ENCODE peak calls at places on chromosomes 3 and 15, in ten cellular contexts. Q, R, C, X, F, Z, J, G, O and B are unnamed samples.

GRCh38 chr3:4656059-4656458 is 162.9 kb downstream of the ITPR1 start:
- DNase-seq in Q (peak; percentile 83), R (peak; percentile 72), C (peak; percentile 75), X (peak; percentile 45), F (peak; percentile 2), Z (peak; percentile 54), J (peak; percentile 67), G (peak; percentile 64), O (peak; percentile 71), B (peak; percentile 30)

GRCh38 chr3:18111702-18112311 is 313.3 kb downstream of the SATB1 start:
- DNase-seq in Q (no peak), R (no peak), C (no peak), X (peak; percentile 21), F (peak; percentile 21), Z (no peak), J (no peak), G (no peak), O (no peak), B (peak; percentile 23)

GRCh38 chr15:101054116-101054515 is 135.0 kb downstream of the LRRK1 start:
- DNase-seq in Q (peak; percentile 0), R (no peak), C (peak; percentile 8), X (no peak), F (no peak), Z (no peak), J (no peak), G (no peak), O (no peak), B (no peak)

GRCh38 chr15:94691169-94691568 is 459.8 kb downstream of the MCTP2 start:
- DNase-seq in Q (no peak), R (no peak), C (no peak), X (no peak), F (no peak), Z (no peak), J (no peak), G (no peak), O (no peak), B (no peak)

GRCh38 chr15:44716983-44717602 is 5.8 kb downstream of the B2M start:
- DNase-seq in Q (no peak), R (no peak), C (no peak), X (no peak), F (no peak), Z (no peak), J (no peak), G (no peak), O (no peak), B (no peak)

GRCh38 chr15:27660676-27661075 is 438.4 kb downstream of the OCA2 start:
- DNase-seq in Q (no peak), R (no peak), C (no peak), X (no peak), F (no peak), Z (no peak), J (no peak), G (no peak), O (no peak), B (no peak)

GRCh38 chr3:197001106-197001971 is 28.3 kb downstream of the MELTF start:
- DNase-seq in Q (no peak), R (no peak), C (peak; percentile 37), X (peak; percentile 10), F (peak; percentile 16), Z (no peak), J (no peak), G (no peak), O (peak; percentile 48), B (no peak)

GRCh38 chr15:34084086-34084485 is 17.6 kb downstream of the EMC7 start:
- DNase-seq in Q (no peak), R (no peak), C (peak; percentile 85), X (no peak), F (no peak), Z (peak; percentile 51), J (no peak), G (no peak), O (peak; percentile 56), B (no peak)

GRCh38 chr15:90650117-90650955 is 66.8 kb upstream of the BLM start:
- DNase-seq in Q (no peak), R (peak; percentile 34), C (no peak), X (no peak), F (no peak), Z (peak; percentile 37), J (no peak), G (no peak), O (no peak), B (no peak)

GRCh38 chr3:77605865-77606264 is 566.0 kb downstream of the ROBO2 start:
- DNase-seq in Q (no peak), R (no peak), C (no peak), X (no peak), F (no peak), Z (no peak), J (no peak), G (no peak), O (no peak), B (no peak)

GRCh38 chr15:34709866-34710265 is 44.9 kb downstream of the GJD2 start:
- DNase-seq in Q (no peak), R (no peak), C (no peak), X (no peak), F (no peak), Z (peak; percentile 11), J (no peak), G (no peak), O (no peak), B (no peak)

GRCh38 chr3:13025090-13025489 is 48.1 kb downstream of the IQSEC1 start:
- DNase-seq in Q (no peak), R (no peak), C (no peak), X (peak; percentile 37), F (no peak), Z (peak; percentile 64), J (peak; percentile 72), G (no peak), O (peak; percentile 72), B (no peak)

GRCh38 chr3:142934128-142934896 is 29.2 kb downstream of the PAQR9 start:
- DNase-seq in Q (no peak), R (no peak), C (no peak), X (no peak), F (no peak), Z (no peak), J (no peak), G (no peak), O (no peak), B (no peak)

GRCh38 chr3:142929890-142930289 is 33.6 kb downstream of the PAQR9 start:
- DNase-seq in Q (no peak), R (no peak), C (no peak), X (no peak), F (no peak), Z (no peak), J (no peak), G (no peak), O (no peak), B (no peak)

GRCh38 chr3:142930510-142930909 is 33.0 kb downstream of the PAQR9 start:
- DNase-seq in Q (peak; percentile 10), R (no peak), C (no peak), X (no peak), F (no peak), Z (no peak), J (no peak), G (no peak), O (no peak), B (no peak)

GRCh38 chr3:142929109-142929508 is 34.4 kb downstream of the PAQR9 start:
- DNase-seq in Q (no peak), R (peak; percentile 45), C (no peak), X (peak; percentile 22), F (peak; percentile 43), Z (no peak), J (no peak), G (no peak), O (peak; percentile 76), B (peak; percentile 69)

GRCh38 chr3:142931222-142931621 is 32.3 kb downstream of the PAQR9 start:
- DNase-seq in Q (no peak), R (no peak), C (no peak), X (no peak), F (peak; percentile 31), Z (no peak), J (no peak), G (no peak), O (no peak), B (peak; percentile 48)
- TF ChIP-seq CTCF in Q (no peak), R (no peak), C (no peak), X (peak; percentile 9), F (peak; percentile 52), Z (no peak), J (no peak), G (no peak), O (no peak), B (no peak)

GRCh38 chr3:52277972-52278509 is 408 bp downstream of the WDR82 start:
- DNase-seq in Q (peak; percentile 78), R (peak; percentile 52), C (peak; percentile 83), X (no peak), F (peak; percentile 73), Z (no peak), J (no peak), G (no peak), O (peak; percentile 86), B (peak; percentile 71)
- TF ChIP-seq CTCF in Q (peak; percentile 43), R (no peak), C (peak; percentile 23), X (peak; percentile 63), F (peak; percentile 47), Z (peak; percentile 46), J (peak; percentile 45), G (peak; percentile 16), O (peak; percentile 46), B (no peak)

DNA sequence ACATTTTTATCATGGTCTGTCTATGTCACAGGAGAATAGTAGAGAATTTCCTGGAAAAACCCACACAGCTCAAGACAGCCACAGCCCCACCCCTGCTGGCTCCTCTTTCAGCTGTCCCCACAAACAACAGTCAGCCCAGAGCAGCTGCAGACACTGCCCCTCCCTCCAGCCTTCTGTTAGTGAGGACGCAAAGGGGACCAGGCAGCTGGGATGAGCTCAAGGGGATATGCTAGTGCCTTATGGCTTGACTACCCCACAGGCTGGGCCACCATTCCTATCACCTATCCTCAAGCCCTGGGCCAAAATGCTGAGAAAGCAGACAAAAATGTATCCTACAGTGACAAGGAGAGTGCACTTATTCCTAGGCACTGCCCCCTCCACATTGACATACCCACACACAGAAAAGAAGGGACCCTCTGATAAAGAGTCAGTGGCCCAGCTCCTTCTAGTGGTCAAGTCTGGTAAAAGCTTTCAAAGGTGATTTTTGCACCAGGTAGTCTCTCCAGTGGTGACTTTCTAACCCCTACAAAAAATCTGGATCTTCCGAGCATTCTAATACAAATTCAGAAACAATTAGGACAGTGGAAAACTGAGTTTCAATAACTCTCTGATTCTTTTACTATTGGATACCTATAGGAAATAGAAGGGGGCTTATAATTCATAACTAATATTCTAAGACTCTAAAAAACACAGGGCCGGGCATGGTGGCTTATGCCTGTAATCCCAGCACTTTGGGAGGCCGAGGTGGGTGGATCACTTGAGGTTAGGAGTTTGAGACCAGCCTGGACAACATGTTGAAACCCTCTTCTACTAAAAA is 3.0 kb upstream of the MAP1A start:
- DNase-seq in Q (peak; percentile 44), R (no peak), C (no peak), X (peak; percentile 74), F (peak; percentile 72), Z (no peak), J (peak; percentile 44), G (no peak), O (peak; percentile 81), B (peak; percentile 35)
- TF ChIP-seq CTCF in Q (peak; percentile 62), R (peak; percentile 63), C (no peak), X (peak; percentile 62), F (peak; percentile 98), Z (peak; percentile 59), J (peak; percentile 53), G (no peak), O (peak; percentile 46), B (peak; percentile 65)

DNA sequence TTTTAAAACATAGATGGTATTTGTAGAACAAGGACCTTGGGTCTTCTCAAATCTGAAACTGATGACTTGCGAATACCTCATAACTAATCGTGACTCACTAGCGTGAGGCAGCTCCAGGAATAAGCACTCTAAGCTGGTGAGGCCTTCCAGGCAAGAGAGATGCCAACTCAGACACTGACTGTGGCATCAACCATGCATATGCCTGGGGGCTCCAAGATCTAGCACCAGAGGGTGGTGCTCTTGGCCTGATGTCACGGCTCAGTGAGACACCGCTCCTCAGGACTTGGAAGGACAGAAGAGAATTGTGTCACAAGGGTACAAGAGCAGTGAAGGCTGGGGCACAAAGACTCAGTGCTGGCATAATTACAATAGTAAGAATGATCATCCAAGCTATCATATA is 125.0 kb upstream of the TRIM42 start:
- DNase-seq in Q (no peak), R (no peak), C (no peak), X (no peak), F (no peak), Z (no peak), J (no peak), G (no peak), O (no peak), B (no peak)
- TF ChIP-seq CTCF in Q (no peak), R (no peak), C (no peak), X (peak; percentile 55), F (no peak), Z (no peak), J (no peak), G (no peak), O (no peak), B (no peak)